ENCODE peak calls at places on chromosomes 6 and 20, in six cellular contexts. D, O, E, F, W and X are unnamed samples.

GRCh38 chr6:157219201-157220200 is 103.8 kb downstream of the TMEM242 start:
- DNase-seq in O (no peak), D (no peak), F (peak), E (no peak), W (no peak), X (no peak)

GRCh38 chr6:40725390-40725789 is 138.2 kb upstream of the LRFN2 start:
- DNase-seq in O (no peak), F (no peak), E (no peak), W (no peak), D (no peak), X (no peak)

GRCh38 chr20:56422131-56422823 is 10.2 kb downstream of the CASS4 start:
- DNase-seq in O (no peak), W (no peak), D (no peak), F (peak), E (no peak), X (no peak)

GRCh38 chr6:12419626-12420272 is 129.6 kb downstream of the EDN1 start:
- DNase-seq in E (no peak), W (no peak), F (peak), D (no peak), O (no peak), X (no peak)

GRCh38 chr6:30685977-30686907 is at the start of gene PPP1R18:
- DNase-seq in D (no peak), F (no peak), W (peak), E (peak), O (peak), X (no peak)

GRCh38 chr20:57594092-57594911 is 25.9 kb downstream of the ZBP1 start:
- DNase-seq in E (no peak), W (peak), F (peak), D (peak), O (peak), X (peak)

GRCh38 chr6:88709819-88710246 is 253.6 kb downstream of the RNGTT start:
- DNase-seq in O (no peak), W (no peak), D (no peak), E (no peak), F (peak), X (no peak)

GRCh38 chr6:11609324-11610071 is 71.9 kb downstream of the TMEM170B start:
- DNase-seq in E (peak), W (no peak), D (no peak), O (no peak), F (no peak), X (no peak)

GRCh38 chr20:41393705-41394066 is 27.1 kb upstream of the EMILIN3 start:
- DNase-seq in W (no peak), O (no peak), F (no peak), E (no peak), D (no peak), X (no peak)

GRCh38 chr6:88124925-88125557 is 41.1 kb downstream of the CNR1 start:
- DNase-seq in D (no peak), E (no peak), F (no peak), O (no peak), W (no peak), X (no peak)

GRCh38 chr6:85751374-85752055 is 108.8 kb upstream of the SYNCRIP start:
- DNase-seq in D (no peak), E (no peak), F (no peak), W (no peak), O (no peak), X (no peak)

GRCh38 chr6:21987501-21987957 is 309.3 kb downstream of the PRL start:
- DNase-seq in F (peak), E (no peak), W (no peak), O (no peak), D (peak), X (no peak)